ENCODE peak calls at places on chromosomes 12 and 14, in six cellular contexts. One of them, this sample, is unnamed.

GRCh38 chr14:62743569-62743968 is 301.7 kb downstream of the KCNH5 start:
- DNase-seq in sigmoid colon: no peak
- DNase-seq in A549: no peak
- DNase-seq in progenitor cell of endocrine pancreas: no peak
- DNase-seq in GM13976: no peak
- DNase-seq in IMR-90: no peak
- DNase-seq in this sample: no peak

GRCh38 chr14:76109087-76109880 is 42.4 kb upstream of the GPATCH2L start:
- DNase-seq in IMR-90: no peak
- DNase-seq in A549: no peak
- DNase-seq in sigmoid colon: no peak
- DNase-seq in progenitor cell of endocrine pancreas: no peak
- DNase-seq in GM13976: no peak
- DNase-seq in this sample: no peak

GRCh38 chr14:32576088-32576795 is 247.1 kb downstream of the AKAP6 start:
- DNase-seq in progenitor cell of endocrine pancreas: peak; percentile 16
- DNase-seq in IMR-90: peak; percentile 59
- DNase-seq in GM13976: peak; percentile 26
- DNase-seq in A549: peak; percentile 33
- DNase-seq in sigmoid colon: peak; percentile 72
- DNase-seq in this sample: no peak

GRCh38 chr14:39617537-39617936 is 185.3 kb upstream of the FBXO33 start:
- DNase-seq in progenitor cell of endocrine pancreas: no peak
- DNase-seq in IMR-90: no peak
- DNase-seq in GM13976: no peak
- DNase-seq in sigmoid colon: no peak
- DNase-seq in A549: no peak
- DNase-seq in this sample: no peak

GRCh38 chr12:65594373-65594772 is 229.9 kb upstream of the HMGA2 start:
- DNase-seq in A549: no peak
- DNase-seq in GM13976: no peak
- DNase-seq in sigmoid colon: no peak
- DNase-seq in progenitor cell of endocrine pancreas: no peak
- DNase-seq in IMR-90: no peak
- DNase-seq in this sample: no peak

GRCh38 chr12:26896913-26897312 is 40.9 kb downstream of the INTS13 start:
- DNase-seq in IMR-90: no peak
- DNase-seq in A549: no peak
- DNase-seq in progenitor cell of endocrine pancreas: no peak
- DNase-seq in GM13976: no peak
- DNase-seq in sigmoid colon: no peak
- DNase-seq in this sample: no peak

GRCh38 chr14:54699087-54699530 is 132.2 kb downstream of the SAMD4A start:
- DNase-seq in sigmoid colon: no peak
- DNase-seq in progenitor cell of endocrine pancreas: no peak
- DNase-seq in A549: no peak
- DNase-seq in IMR-90: no peak
- DNase-seq in GM13976: no peak
- DNase-seq in this sample: no peak

GRCh38 chr12:123973552-123974341 is 732 bp downstream of the ZNF664 start:
- DNase-seq in A549: peak; percentile 40
- DNase-seq in GM13976: no peak
- DNase-seq in progenitor cell of endocrine pancreas: peak; percentile 41
- DNase-seq in IMR-90: peak; percentile 10
- DNase-seq in sigmoid colon: peak; percentile 71
- DNase-seq in this sample: no peak

GRCh38 chr12:46124132-46124847 is 133.9 kb upstream of the SCAF11 start:
- DNase-seq in progenitor cell of endocrine pancreas: no peak
- DNase-seq in GM13976: no peak
- DNase-seq in A549: no peak
- DNase-seq in sigmoid colon: no peak
- DNase-seq in IMR-90: peak; percentile 7
- DNase-seq in this sample: no peak

GRCh38 chr12:31280183-31280582 is 45.8 kb downstream of the SINHCAF start:
- DNase-seq in GM13976: no peak
- DNase-seq in A549: no peak
- DNase-seq in progenitor cell of endocrine pancreas: no peak
- DNase-seq in IMR-90: no peak
- DNase-seq in sigmoid colon: no peak
- DNase-seq in this sample: no peak

GRCh38 chr12:52025301-52026172 is 18.8 kb downstream of the TAMALIN start:
- DNase-seq in progenitor cell of endocrine pancreas: peak; percentile 77
- DNase-seq in sigmoid colon: peak; percentile 96
- DNase-seq in IMR-90: peak; percentile 77
- DNase-seq in GM13976: peak; percentile 82
- DNase-seq in A549: peak; percentile 90
- DNase-seq in this sample: peak; percentile 79

GRCh38 chr12:132154341-132154761 is 10.1 kb downstream of the NOC4L start:
- DNase-seq in IMR-90: no peak
- DNase-seq in sigmoid colon: no peak
- DNase-seq in A549: no peak
- DNase-seq in GM13976: no peak
- DNase-seq in progenitor cell of endocrine pancreas: no peak
- DNase-seq in this sample: no peak

GRCh38 chr14:100237735-100238418 is 1.1 kb upstream of the YY1 start:
- DNase-seq in progenitor cell of endocrine pancreas: no peak
- DNase-seq in sigmoid colon: peak; percentile 79
- DNase-seq in IMR-90: peak; percentile 35
- DNase-seq in GM13976: peak; percentile 67
- DNase-seq in A549: peak; percentile 38
- DNase-seq in this sample: no peak

GRCh38 chr12:45834809-45835208 is 105.3 kb downstream of the ARID2 start:
- DNase-seq in sigmoid colon: no peak
- DNase-seq in GM13976: no peak
- DNase-seq in IMR-90: no peak
- DNase-seq in A549: no peak
- DNase-seq in progenitor cell of endocrine pancreas: no peak
- DNase-seq in this sample: no peak

GRCh38 chr14:104304451-104305351 is 166.3 kb downstream of the KIF26A start:
- DNase-seq in sigmoid colon: peak; percentile 4
- DNase-seq in IMR-90: no peak
- DNase-seq in progenitor cell of endocrine pancreas: no peak
- DNase-seq in A549: no peak
- DNase-seq in GM13976: no peak
- DNase-seq in this sample: no peak

GRCh38 chr14:29749327-29749726 is 178.3 kb downstream of the PRKD1 start:
- DNase-seq in sigmoid colon: no peak
- DNase-seq in progenitor cell of endocrine pancreas: no peak
- DNase-seq in A549: no peak
- DNase-seq in GM13976: no peak
- DNase-seq in IMR-90: peak; percentile 83
- DNase-seq in this sample: no peak

GRCh38 chr12:129911437-129912049 is 7.7 kb upstream of the TMEM132D start:
- DNase-seq in GM13976: peak; percentile 76
- DNase-seq in A549: peak; percentile 43
- DNase-seq in IMR-90: no peak
- DNase-seq in progenitor cell of endocrine pancreas: peak; percentile 55
- DNase-seq in sigmoid colon: no peak
- DNase-seq in this sample: no peak

GRCh38 chr12:109154485-109155438 is 38.4 kb downstream of the ACACB start:
- DNase-seq in progenitor cell of endocrine pancreas: peak; percentile 66
- DNase-seq in GM13976: peak; percentile 95
- DNase-seq in A549: peak; percentile 98
- DNase-seq in sigmoid colon: peak; percentile 96
- DNase-seq in IMR-90: peak; percentile 53
- DNase-seq in this sample: peak; percentile 72

GRCh38 chr12:46523863-46524770 is 151.5 kb upstream of the SLC38A2 start:
- DNase-seq in progenitor cell of endocrine pancreas: no peak
- DNase-seq in A549: peak; percentile 76
- DNase-seq in IMR-90: peak; percentile 100
- DNase-seq in GM13976: no peak
- DNase-seq in sigmoid colon: no peak
- DNase-seq in this sample: no peak

GRCh38 chr14:34971381-34971780 is 11.4 kb upstream of the SRP54 start:
- DNase-seq in IMR-90: peak; percentile 56
- DNase-seq in progenitor cell of endocrine pancreas: no peak
- DNase-seq in GM13976: no peak
- DNase-seq in A549: no peak
- DNase-seq in sigmoid colon: no peak
- DNase-seq in this sample: no peak

GRCh38 chr12:56029166-56029519 is 8.3 kb downstream of the IKZF4 start:
- DNase-seq in sigmoid colon: no peak
- DNase-seq in GM13976: no peak
- DNase-seq in A549: no peak
- DNase-seq in IMR-90: peak; percentile 67
- DNase-seq in progenitor cell of endocrine pancreas: no peak
- DNase-seq in this sample: no peak

GRCh38 chr12:65878540-65878939 is 54.3 kb downstream of the HMGA2 start:
- DNase-seq in sigmoid colon: no peak
- DNase-seq in IMR-90: no peak
- DNase-seq in progenitor cell of endocrine pancreas: no peak
- DNase-seq in GM13976: no peak
- DNase-seq in A549: no peak
- DNase-seq in this sample: no peak

GRCh38 chr14:37658174-37658573 is 62.7 kb downstream of the TTC6 start:
- DNase-seq in IMR-90: no peak
- DNase-seq in sigmoid colon: no peak
- DNase-seq in A549: no peak
- DNase-seq in progenitor cell of endocrine pancreas: no peak
- DNase-seq in GM13976: no peak
- DNase-seq in this sample: no peak

GRCh38 chr14:93132472-93133065 is 16.8 kb upstream of the ITPK1 start:
- DNase-seq in IMR-90: peak; percentile 22
- DNase-seq in GM13976: peak; percentile 57
- DNase-seq in sigmoid colon: no peak
- DNase-seq in progenitor cell of endocrine pancreas: no peak
- DNase-seq in A549: peak; percentile 59
- DNase-seq in this sample: peak; percentile 73

GRCh38 chr14:21825147-21825743 is 151.6 kb upstream of the OR4E1 start:
- DNase-seq in progenitor cell of endocrine pancreas: no peak
- DNase-seq in IMR-90: peak; percentile 4
- DNase-seq in A549: peak; percentile 13
- DNase-seq in sigmoid colon: no peak
- DNase-seq in GM13976: peak; percentile 17
- DNase-seq in this sample: no peak
- TF ChIP-seq CTCF in progenitor cell of endocrine pancreas: peak; percentile 64
- TF ChIP-seq CTCF in IMR-90: peak; percentile 23
- TF ChIP-seq CTCF in A549: peak; percentile 24
- TF ChIP-seq CTCF in sigmoid colon: no peak
- TF ChIP-seq CTCF in GM13976: peak; percentile 25
- TF ChIP-seq CTCF in this sample: peak; percentile 43

GRCh38 chr12:68899251-68899771 is 33.7 kb downstream of the CPM start:
- DNase-seq in GM13976: no peak
- DNase-seq in IMR-90: peak; percentile 59
- DNase-seq in A549: peak; percentile 25
- DNase-seq in sigmoid colon: peak; percentile 71
- DNase-seq in progenitor cell of endocrine pancreas: no peak
- DNase-seq in this sample: no peak
- TF ChIP-seq CTCF in GM13976: no peak
- TF ChIP-seq CTCF in IMR-90: peak; percentile 46
- TF ChIP-seq CTCF in A549: peak; percentile 50
- TF ChIP-seq CTCF in sigmoid colon: no peak
- TF ChIP-seq CTCF in progenitor cell of endocrine pancreas: peak; percentile 19
- TF ChIP-seq CTCF in this sample: no peak

GRCh38 chr12:80838708-80839107 is 99.0 kb downstream of the LIN7A start:
- DNase-seq in progenitor cell of endocrine pancreas: no peak
- DNase-seq in A549: no peak
- DNase-seq in GM13976: no peak
- DNase-seq in sigmoid colon: no peak
- DNase-seq in IMR-90: no peak
- DNase-seq in this sample: no peak

GRCh38 chr12:80834724-80835123 is 103.0 kb downstream of the LIN7A start:
- DNase-seq in sigmoid colon: no peak
- DNase-seq in IMR-90: no peak
- DNase-seq in A549: no peak
- DNase-seq in GM13976: no peak
- DNase-seq in progenitor cell of endocrine pancreas: no peak
- DNase-seq in this sample: no peak

GRCh38 chr12:80838024-80838658 is 99.6 kb downstream of the LIN7A start:
- DNase-seq in IMR-90: no peak
- DNase-seq in progenitor cell of endocrine pancreas: no peak
- DNase-seq in GM13976: no peak
- DNase-seq in sigmoid colon: no peak
- DNase-seq in A549: no peak
- DNase-seq in this sample: no peak

DNA sequence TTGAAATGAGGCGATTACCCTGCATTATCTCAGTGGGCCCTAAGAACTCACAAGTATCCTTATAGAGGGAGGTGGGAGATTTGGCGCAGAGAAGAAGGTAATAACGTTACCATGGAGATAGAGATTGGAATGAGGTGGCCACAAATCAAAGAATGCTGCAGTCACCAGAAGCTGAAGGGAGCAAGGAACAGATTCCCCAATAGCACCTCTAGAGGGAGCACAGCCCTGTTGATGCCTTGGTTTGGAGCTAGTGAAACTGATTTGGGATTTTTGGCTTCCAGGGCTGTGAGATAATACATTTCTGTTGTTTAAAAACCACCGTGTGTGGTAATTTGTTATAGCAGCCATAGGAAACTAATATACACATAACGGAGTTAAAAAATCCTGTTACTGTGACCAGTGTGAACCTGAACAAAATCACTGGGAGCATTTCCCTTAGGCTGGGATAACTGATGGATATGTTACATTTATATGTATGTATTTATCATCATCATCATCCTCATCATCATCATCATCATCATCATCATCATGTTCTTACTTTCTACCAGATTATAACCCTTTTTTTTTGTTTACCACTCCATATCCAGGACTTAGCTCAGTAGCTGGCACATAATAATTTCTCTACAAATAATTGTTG is 100.3 kb downstream of the LIN7A start:
- DNase-seq in A549: peak; percentile 6
- DNase-seq in GM13976: no peak
- DNase-seq in sigmoid colon: no peak
- DNase-seq in progenitor cell of endocrine pancreas: no peak
- DNase-seq in IMR-90: peak; percentile 76
- DNase-seq in this sample: no peak
- TF ChIP-seq CTCF in A549: peak; percentile 55
- TF ChIP-seq CTCF in GM13976: peak; percentile 72
- TF ChIP-seq CTCF in sigmoid colon: peak; percentile 55
- TF ChIP-seq CTCF in progenitor cell of endocrine pancreas: peak; percentile 75
- TF ChIP-seq CTCF in IMR-90: peak; percentile 80
- TF ChIP-seq CTCF in this sample: peak; percentile 62

DNA sequence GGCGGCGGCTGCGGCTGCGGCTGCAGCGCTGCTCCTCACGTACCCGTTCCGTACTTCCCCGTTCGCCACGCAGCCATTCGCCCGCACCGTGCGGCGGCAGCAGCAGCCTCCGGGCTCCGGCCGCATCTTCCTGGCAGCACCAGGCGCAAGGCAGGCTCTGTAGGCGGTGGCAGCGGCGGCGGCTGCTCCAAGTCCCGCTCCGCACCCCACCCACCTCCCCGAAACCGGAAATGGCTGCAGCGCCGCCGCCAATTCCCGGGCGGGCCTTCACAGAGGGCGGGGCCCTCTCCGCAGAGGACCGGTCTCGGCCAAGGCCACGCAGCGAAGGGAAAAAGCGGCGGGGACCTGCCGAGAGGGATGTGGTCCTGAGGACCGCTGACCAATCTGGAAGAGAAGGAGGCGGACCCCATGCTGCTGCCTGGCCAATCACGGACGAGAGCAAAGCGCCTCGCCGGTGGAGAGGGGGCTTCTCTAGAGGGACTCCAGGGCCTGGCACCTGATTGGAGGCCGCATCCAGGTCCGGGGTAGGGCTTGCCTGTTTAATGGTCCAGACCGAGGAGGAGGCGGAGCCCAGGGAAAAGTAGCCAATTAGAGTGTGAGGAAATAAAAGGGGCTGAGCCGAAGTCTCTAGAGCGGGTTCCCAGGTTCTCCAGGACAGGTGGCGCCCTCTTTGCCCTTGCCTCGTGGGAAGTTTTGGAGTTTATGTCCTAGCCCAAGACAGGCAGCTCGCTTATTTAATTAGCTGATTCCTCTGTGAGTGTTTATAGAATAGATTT is at the start of gene SPTLC2:
- DNase-seq in GM13976: peak; percentile 98
- DNase-seq in sigmoid colon: peak; percentile 100
- DNase-seq in A549: peak; percentile 100
- DNase-seq in IMR-90: peak; percentile 99
- DNase-seq in progenitor cell of endocrine pancreas: peak; percentile 97
- DNase-seq in this sample: peak; percentile 84
- TF ChIP-seq CTCF in GM13976: no peak
- TF ChIP-seq CTCF in sigmoid colon: no peak
- TF ChIP-seq CTCF in A549: peak; percentile 10
- TF ChIP-seq CTCF in IMR-90: peak; percentile 15
- TF ChIP-seq CTCF in progenitor cell of endocrine pancreas: no peak
- TF ChIP-seq CTCF in this sample: peak; percentile 29

This sample was measured in D721Med.